ENCODE peak calls at places on chromosome 14, in nine cellular contexts. One of them, this sample, is unnamed.

GRCh38 chr14:75271514-75271913 is 7.1 kb upstream of the FOS start:
- DNase-seq in fibroblast of pulmonary artery: no peak
- DNase-seq in H9: no peak
- DNase-seq in retinal pigment epithelial cell: no peak
- DNase-seq in HL-60: no peak
- DNase-seq in endothelial cell: no peak
- DNase-seq in WTC11: no peak
- DNase-seq in chondrocyte: no peak
- DNase-seq in breast epithelium: no peak
- DNase-seq in this sample: no peak

GRCh38 chr14:26577711-26578110 is 20.1 kb downstream of the NOVA1 start:
- DNase-seq in endothelial cell: no peak
- DNase-seq in retinal pigment epithelial cell: no peak
- DNase-seq in WTC11: no peak
- DNase-seq in HL-60: no peak
- DNase-seq in H9: no peak
- DNase-seq in fibroblast of pulmonary artery: no peak
- DNase-seq in breast epithelium: no peak
- DNase-seq in chondrocyte: no peak
- DNase-seq in this sample: no peak

GRCh38 chr14:73273799-73274198 is 36.5 kb downstream of the PAPLN start:
- DNase-seq in chondrocyte: no peak
- DNase-seq in retinal pigment epithelial cell: no peak
- DNase-seq in fibroblast of pulmonary artery: no peak
- DNase-seq in breast epithelium: no peak
- DNase-seq in WTC11: no peak
- DNase-seq in HL-60: no peak
- DNase-seq in endothelial cell: no peak
- DNase-seq in H9: no peak
- DNase-seq in this sample: no peak

GRCh38 chr14:39251547-39251946 is 17.8 kb downstream of the MIA2 start:
- DNase-seq in endothelial cell: no peak
- DNase-seq in chondrocyte: no peak
- DNase-seq in HL-60: no peak
- DNase-seq in WTC11: no peak
- DNase-seq in retinal pigment epithelial cell: no peak
- DNase-seq in fibroblast of pulmonary artery: no peak
- DNase-seq in breast epithelium: no peak
- DNase-seq in H9: no peak
- DNase-seq in this sample: no peak

GRCh38 chr14:37595809-37596595 is 573 bp downstream of the TTC6 start:
- DNase-seq in HL-60: peak; percentile 45
- DNase-seq in endothelial cell: peak; percentile 17
- DNase-seq in WTC11: peak; percentile 65
- DNase-seq in H9: peak; percentile 75
- DNase-seq in chondrocyte: no peak
- DNase-seq in retinal pigment epithelial cell: no peak
- DNase-seq in fibroblast of pulmonary artery: no peak
- DNase-seq in breast epithelium: peak; percentile 85
- DNase-seq in this sample: no peak

GRCh38 chr14:22791302-22791701 is 23.9 kb downstream of the SLC7A7 start:
- DNase-seq in endothelial cell: no peak
- DNase-seq in fibroblast of pulmonary artery: peak; percentile 31
- DNase-seq in retinal pigment epithelial cell: peak; percentile 90
- DNase-seq in HL-60: no peak
- DNase-seq in breast epithelium: no peak
- DNase-seq in H9: no peak
- DNase-seq in chondrocyte: no peak
- DNase-seq in WTC11: no peak
- DNase-seq in this sample: peak; percentile 77

GRCh38 chr14:101980700-101981099 is 16.3 kb downstream of the DYNC1H1 start:
- DNase-seq in endothelial cell: no peak
- DNase-seq in fibroblast of pulmonary artery: peak; percentile 99
- DNase-seq in chondrocyte: no peak
- DNase-seq in retinal pigment epithelial cell: peak; percentile 98
- DNase-seq in HL-60: no peak
- DNase-seq in breast epithelium: peak; percentile 71
- DNase-seq in WTC11: no peak
- DNase-seq in H9: no peak
- DNase-seq in this sample: peak; percentile 93

GRCh38 chr14:68666899-68667298 is 126.0 kb downstream of the ZFP36L1 start:
- DNase-seq in chondrocyte: no peak
- DNase-seq in HL-60: no peak
- DNase-seq in endothelial cell: no peak
- DNase-seq in WTC11: no peak
- DNase-seq in H9: no peak
- DNase-seq in fibroblast of pulmonary artery: no peak
- DNase-seq in breast epithelium: no peak
- DNase-seq in retinal pigment epithelial cell: no peak
- DNase-seq in this sample: no peak

GRCh38 chr14:68268719-68269118 is 449.1 kb downstream of the RAD51B start:
- DNase-seq in H9: no peak
- DNase-seq in WTC11: no peak
- DNase-seq in HL-60: no peak
- DNase-seq in retinal pigment epithelial cell: no peak
- DNase-seq in breast epithelium: no peak
- DNase-seq in chondrocyte: no peak
- DNase-seq in fibroblast of pulmonary artery: no peak
- DNase-seq in endothelial cell: no peak
- DNase-seq in this sample: no peak

GRCh38 chr14:73833024-73833423 is 18.6 kb upstream of the PTGR2 start:
- DNase-seq in chondrocyte: no peak
- DNase-seq in retinal pigment epithelial cell: no peak
- DNase-seq in endothelial cell: no peak
- DNase-seq in breast epithelium: no peak
- DNase-seq in H9: no peak
- DNase-seq in fibroblast of pulmonary artery: peak; percentile 53
- DNase-seq in WTC11: no peak
- DNase-seq in HL-60: no peak
- DNase-seq in this sample: peak; percentile 92

GRCh38 chr14:91883770-91884169 is 16.4 kb upstream of the TC2N start:
- DNase-seq in endothelial cell: no peak
- DNase-seq in breast epithelium: no peak
- DNase-seq in HL-60: no peak
- DNase-seq in fibroblast of pulmonary artery: peak; percentile 73
- DNase-seq in H9: no peak
- DNase-seq in WTC11: no peak
- DNase-seq in chondrocyte: no peak
- DNase-seq in retinal pigment epithelial cell: no peak
- DNase-seq in this sample: no peak

GRCh38 chr14:106681161-106681955 is 1155.0 kb downstream of the TMEM121 start:
- DNase-seq in HL-60: no peak
- DNase-seq in chondrocyte: no peak
- DNase-seq in fibroblast of pulmonary artery: no peak
- DNase-seq in breast epithelium: no peak
- DNase-seq in retinal pigment epithelial cell: no peak
- DNase-seq in endothelial cell: no peak
- DNase-seq in H9: no peak
- DNase-seq in WTC11: no peak
- DNase-seq in this sample: no peak

GRCh38 chr14:105859717-105860614 is 333.6 kb downstream of the TMEM121 start:
- DNase-seq in fibroblast of pulmonary artery: no peak
- DNase-seq in H9: no peak
- DNase-seq in HL-60: no peak
- DNase-seq in WTC11: no peak
- DNase-seq in breast epithelium: no peak
- DNase-seq in chondrocyte: peak; percentile 54
- DNase-seq in retinal pigment epithelial cell: no peak
- DNase-seq in endothelial cell: no peak
- DNase-seq in this sample: no peak

GRCh38 chr14:97010491-97011160 is 213.4 kb downstream of the VRK1 start:
- DNase-seq in retinal pigment epithelial cell: no peak
- DNase-seq in HL-60: no peak
- DNase-seq in chondrocyte: no peak
- DNase-seq in WTC11: peak; percentile 46
- DNase-seq in endothelial cell: no peak
- DNase-seq in breast epithelium: no peak
- DNase-seq in H9: peak; percentile 50
- DNase-seq in fibroblast of pulmonary artery: no peak
- DNase-seq in this sample: no peak
- TF ChIP-seq CTCF in retinal pigment epithelial cell: no peak
- TF ChIP-seq CTCF in HL-60: no peak
- TF ChIP-seq CTCF in chondrocyte: no peak
- TF ChIP-seq CTCF in WTC11: peak; percentile 73
- TF ChIP-seq CTCF in endothelial cell: no peak
- TF ChIP-seq CTCF in breast epithelium: no peak
- TF ChIP-seq CTCF in H9: peak; percentile 71
- TF ChIP-seq CTCF in fibroblast of pulmonary artery: no peak
- TF ChIP-seq CTCF in this sample: no peak

GRCh38 chr14:85856430-85856829 is 326.5 kb downstream of the FLRT2 start:
- DNase-seq in HL-60: no peak
- DNase-seq in endothelial cell: no peak
- DNase-seq in fibroblast of pulmonary artery: no peak
- DNase-seq in chondrocyte: no peak
- DNase-seq in WTC11: no peak
- DNase-seq in breast epithelium: no peak
- DNase-seq in retinal pigment epithelial cell: no peak
- DNase-seq in H9: no peak
- DNase-seq in this sample: no peak
- TF ChIP-seq CTCF in HL-60: no peak
- TF ChIP-seq CTCF in endothelial cell: no peak
- TF ChIP-seq CTCF in fibroblast of pulmonary artery: peak; percentile 27
- TF ChIP-seq CTCF in chondrocyte: peak; percentile 72
- TF ChIP-seq CTCF in WTC11: no peak
- TF ChIP-seq CTCF in breast epithelium: no peak
- TF ChIP-seq CTCF in retinal pigment epithelial cell: peak; percentile 52
- TF ChIP-seq CTCF in H9: peak; percentile 56
- TF ChIP-seq CTCF in this sample: no peak

DNA sequence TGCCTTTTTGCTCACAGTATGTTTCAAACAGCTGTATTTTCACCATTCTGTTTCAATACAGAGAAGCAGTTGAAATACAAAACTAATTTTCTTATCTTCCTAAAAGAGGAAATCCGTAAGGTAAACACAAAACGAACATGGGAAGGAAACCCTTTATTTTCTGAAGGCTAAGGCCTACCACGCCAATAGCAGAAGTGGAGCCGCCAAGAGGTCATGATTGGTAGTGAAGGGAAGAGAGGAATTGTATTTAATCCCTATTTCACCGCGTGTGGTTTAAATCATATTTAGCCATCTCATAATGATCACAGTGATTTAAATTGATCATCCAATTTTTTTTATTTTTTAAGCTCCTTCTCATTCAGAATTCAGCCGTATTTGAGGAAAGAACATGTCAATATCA is 398.2 kb downstream of the PRKD1 start:
- DNase-seq in H9: no peak
- DNase-seq in breast epithelium: no peak
- DNase-seq in fibroblast of pulmonary artery: peak; percentile 17
- DNase-seq in endothelial cell: peak; percentile 58
- DNase-seq in HL-60: no peak
- DNase-seq in chondrocyte: no peak
- DNase-seq in retinal pigment epithelial cell: no peak
- DNase-seq in WTC11: no peak
- DNase-seq in this sample: no peak
- TF ChIP-seq CTCF in H9: peak; percentile 71
- TF ChIP-seq CTCF in breast epithelium: no peak
- TF ChIP-seq CTCF in fibroblast of pulmonary artery: peak; percentile 47
- TF ChIP-seq CTCF in endothelial cell: peak; percentile 86
- TF ChIP-seq CTCF in HL-60: no peak
- TF ChIP-seq CTCF in chondrocyte: peak; percentile 69
- TF ChIP-seq CTCF in retinal pigment epithelial cell: peak; percentile 59
- TF ChIP-seq CTCF in WTC11: peak; percentile 34
- TF ChIP-seq CTCF in this sample: peak; percentile 45

GRCh38 chr14:51954657-51955056 is 34.7 kb upstream of the RTRAF start:
- DNase-seq in retinal pigment epithelial cell: no peak
- DNase-seq in WTC11: no peak
- DNase-seq in fibroblast of pulmonary artery: no peak
- DNase-seq in breast epithelium: no peak
- DNase-seq in H9: no peak
- DNase-seq in chondrocyte: no peak
- DNase-seq in endothelial cell: no peak
- DNase-seq in HL-60: no peak
- DNase-seq in this sample: no peak
- TF ChIP-seq CTCF in retinal pigment epithelial cell: no peak
- TF ChIP-seq CTCF in WTC11: no peak
- TF ChIP-seq CTCF in fibroblast of pulmonary artery: no peak
- TF ChIP-seq CTCF in breast epithelium: no peak
- TF ChIP-seq CTCF in H9: peak; percentile 29
- TF ChIP-seq CTCF in chondrocyte: no peak
- TF ChIP-seq CTCF in endothelial cell: no peak
- TF ChIP-seq CTCF in HL-60: no peak
- TF ChIP-seq CTCF in this sample: no peak

GRCh38 chr14:88380405-88380804 is 5.1 kb upstream of the SPATA7 start:
- DNase-seq in chondrocyte: no peak
- DNase-seq in endothelial cell: no peak
- DNase-seq in HL-60: no peak
- DNase-seq in retinal pigment epithelial cell: no peak
- DNase-seq in breast epithelium: no peak
- DNase-seq in fibroblast of pulmonary artery: peak; percentile 49
- DNase-seq in WTC11: no peak
- DNase-seq in H9: no peak
- DNase-seq in this sample: no peak
- TF ChIP-seq CTCF in chondrocyte: peak; percentile 73
- TF ChIP-seq CTCF in endothelial cell: no peak
- TF ChIP-seq CTCF in HL-60: no peak
- TF ChIP-seq CTCF in retinal pigment epithelial cell: peak; percentile 46
- TF ChIP-seq CTCF in breast epithelium: no peak
- TF ChIP-seq CTCF in fibroblast of pulmonary artery: peak; percentile 42
- TF ChIP-seq CTCF in WTC11: no peak
- TF ChIP-seq CTCF in H9: peak; percentile 32
- TF ChIP-seq CTCF in this sample: peak; percentile 32

This sample was measured in epithelial cell of proximal tubule.